ENCODE peak calls at places on chromosomes 4 and X, in seven cellular contexts. G is HEK293T; I is stimulated activated CD4-positive, alpha-beta T cell treated with anti-CD3 and anti-CD28 coated beads, Interleukin-2, amount 100 ng/mL, for 48 hours; F is fibroblast of lung; X is SK-MEL-5; C is astrocyte of the hippocampus; O is CD4-positive, alpha-beta T cell. H is an unnamed sample.

GRCh38 chrX:107396235-107396634 is 53.2 kb upstream of the FRMPD3 start:
- DNase-seq in X (no peak), I (no peak), O (no peak), C (no peak), F (no peak), G (no peak), H (no peak)

GRCh38 chrX:12901486-12901885 is 4.9 kb upstream of the TLR8 start:
- DNase-seq in G (peak; percentile 73), O (peak; percentile 57), I (peak; percentile 75), C (peak; percentile 62), X (peak; percentile 57), F (peak; percentile 44), H (peak; percentile 67)

GRCh38 chrX:20361081-20361889 is 94.6 kb upstream of the RPS6KA3 start:
- DNase-seq in F (peak; percentile 71), X (no peak), C (peak; percentile 45), I (no peak), O (no peak), G (no peak), H (no peak)

GRCh38 chr4:88320780-88321373 is 36.5 kb upstream of the PPM1K start:
- DNase-seq in G (no peak), O (no peak), F (peak; percentile 1), I (peak; percentile 17), X (no peak), C (peak; percentile 64), H (no peak)

GRCh38 chr4:32025840-32026459 is 1305.8 kb downstream of the PCDH7 start:
- DNase-seq in F (peak; percentile 3), O (no peak), X (peak; percentile 52), C (peak; percentile 51), G (no peak), I (no peak), H (no peak)

GRCh38 chr4:106587558-106587957 is 219.0 kb upstream of the GIMD1 start:
- DNase-seq in X (no peak), F (no peak), I (no peak), C (peak; percentile 64), O (no peak), G (peak; percentile 5), H (no peak)

GRCh38 chr4:39062499-39062898 is 467 bp downstream of the KLHL5 start:
- DNase-seq in C (no peak), I (no peak), F (no peak), O (no peak), X (peak; percentile 19), G (no peak), H (no peak)

GRCh38 chr4:38319456-38320348 is 344.3 kb upstream of the KLF3 start:
- DNase-seq in C (peak; percentile 96), G (peak; percentile 75), X (peak; percentile 91), O (peak; percentile 95), F (peak; percentile 95), I (peak; percentile 97), H (peak; percentile 88)

GRCh38 chr4:176149680-176150079 is 45.7 kb downstream of the SPATA4 start:
- DNase-seq in I (no peak), C (no peak), G (no peak), F (peak; percentile 53), O (no peak), X (no peak), H (no peak)

GRCh38 chr4:139281212-139281611 is 1.2 kb upstream of the MGARP start:
- DNase-seq in G (no peak), O (no peak), X (no peak), F (no peak), C (no peak), I (no peak), H (peak; percentile 19)

GRCh38 chrX:22922961-22923360 is 76.8 kb upstream of the DDX53 start:
- DNase-seq in G (no peak), F (peak; percentile 88), X (no peak), I (no peak), C (peak; percentile 29), O (no peak), H (no peak)

GRCh38 chr4:74503580-74503979 is 58.6 kb downstream of the AREG start:
- DNase-seq in X (no peak), O (no peak), C (peak; percentile 16), I (no peak), G (no peak), F (peak; percentile 47), H (no peak)

GRCh38 chr4:36312511-36312910 is 31.1 kb downstream of the DTHD1 start:
- DNase-seq in F (no peak), C (no peak), I (no peak), O (no peak), G (no peak), X (no peak), H (no peak)

GRCh38 chr4:149997881-149998421 is 80.3 kb upstream of the DCLK2 start:
- DNase-seq in I (no peak), F (no peak), G (no peak), C (peak; percentile 45), X (peak; percentile 78), O (no peak), H (no peak)

GRCh38 chrX:102950908-102951866 is 14.1 kb downstream of the RAB40AL start:
- DNase-seq in F (peak; percentile 51), C (peak; percentile 71), O (peak; percentile 46), X (peak; percentile 70), G (peak; percentile 76), I (peak; percentile 66), H (peak; percentile 70)

GRCh38 chr4:22091351-22091731 is 142.8 kb upstream of the KCNIP4 start:
- DNase-seq in G (no peak), O (no peak), C (no peak), I (no peak), X (no peak), F (no peak), H (no peak)

GRCh38 chr4:88585908-88586307 is 6.4 kb upstream of the HERC3 start:
- DNase-seq in O (no peak), F (no peak), I (no peak), C (no peak), X (no peak), G (no peak), H (no peak)

H was measured in erythroblast.